ENCODE peak calls at places on chromosomes 6 and 20, in five cellular contexts. G is breast epithelium, O is thoracic aorta, F is lower lobe of right lung, K is psoas muscle. D is an unnamed sample.

GRCh38 chr20:8116067-8116811 is 15.8 kb upstream of the PLCB1 start:
- DNase-seq in G (no peak), O (no peak), F (no peak), K (no peak), D (no peak)

GRCh38 chr6:114287461-114287860 is 55.4 kb downstream of the HS3ST5 start:
- DNase-seq in K (no peak), O (no peak), G (no peak), F (no peak), D (no peak)

GRCh38 chr6:65123516-65123915 is 583.5 kb downstream of the EYS start:
- DNase-seq in G (no peak), F (no peak), O (no peak), K (no peak), D (no peak)

GRCh38 chr6:33738879-33739278 is 7.8 kb downstream of the IP6K3 start:
- DNase-seq in K (no peak), O (no peak), F (no peak), G (no peak), D (no peak)

GRCh38 chr6:154721460-154721859 is 11.8 kb upstream of the SCAF8 start:
- DNase-seq in O (no peak), K (no peak), G (no peak), F (no peak), D (no peak)

GRCh38 chr6:136343275-136343674 is 53.6 kb upstream of the BCLAF1 start:
- DNase-seq in G (no peak), K (no peak), F (no peak), O (no peak), D (no peak)

GRCh38 chr6:149558029-149558428 is 8.1 kb upstream of the GINM1 start:
- DNase-seq in O (no peak), K (no peak), G (no peak), F (no peak), D (no peak)

GRCh38 chr6:143536461-143536865 is 24.9 kb upstream of the FUCA2 start:
- DNase-seq in G (peak; percentile 53), F (peak; percentile 71), O (no peak), K (peak; percentile 28), D (peak; percentile 40)

GRCh38 chr6:39339557-39340555 is 17.4 kb upstream of the KCNK16 start:
- DNase-seq in O (no peak), F (peak; percentile 67), G (no peak), K (no peak), D (peak; percentile 70)

GRCh38 chr20:8807480-8808179 is 261.3 kb upstream of the PLCB4 start:
- DNase-seq in G (no peak), O (no peak), F (no peak), K (no peak), D (no peak)

GRCh38 chr6:36590237-36590636 is 3.9 kb upstream of the SRSF3 start:
- DNase-seq in O (no peak), F (no peak), G (no peak), K (no peak), D (peak; percentile 52)

GRCh38 chr6:154783229-154783628 is 50.0 kb downstream of the SCAF8 start:
- DNase-seq in G (no peak), K (no peak), O (no peak), F (no peak), D (no peak)

GRCh38 chr6:138461647-138462046 is 37.6 kb downstream of the NHSL1 start:
- DNase-seq in G (no peak), O (no peak), F (no peak), K (no peak), D (no peak)

GRCh38 chr20:48970681-48971370 is 49.3 kb downstream of the ARFGEF2 start:
- DNase-seq in O (no peak), K (no peak), F (no peak), G (no peak), D (no peak)

GRCh38 chr6:143427109-143427817 is 23.2 kb downstream of the ADAT2 start:
- DNase-seq in O (no peak), G (peak; percentile 63), K (peak; percentile 55), F (peak; percentile 77), D (peak; percentile 75)

GRCh38 chr20:57693002-57693582 is 16.7 kb downstream of the PMEPA1 start:
- DNase-seq in O (no peak), F (peak; percentile 68), K (no peak), G (peak; percentile 77), D (no peak)

GRCh38 chr6:41682966-41683459 is 44.7 kb downstream of the MDFI start:
- DNase-seq in F (no peak), G (no peak), K (no peak), O (no peak), D (no peak)
- H3K4me3 ChIP-seq in F (peak overlapping the region; percentile 58), G (peak overlapping the region; percentile 40), K (peak overlapping the region; percentile 62), O (peak overlapping the region; percentile 71), D (peak overlapping the region; percentile 71)

GRCh38 chr20:11271319-11271718 is 597.5 kb upstream of the JAG1 start:
- DNase-seq in K (no peak), F (no peak), O (no peak), G (no peak), D (peak; percentile 79)
- TF ChIP-seq CTCF in K (no peak), F (no peak), O (no peak), G (no peak), D (peak; percentile 43)

DNA sequence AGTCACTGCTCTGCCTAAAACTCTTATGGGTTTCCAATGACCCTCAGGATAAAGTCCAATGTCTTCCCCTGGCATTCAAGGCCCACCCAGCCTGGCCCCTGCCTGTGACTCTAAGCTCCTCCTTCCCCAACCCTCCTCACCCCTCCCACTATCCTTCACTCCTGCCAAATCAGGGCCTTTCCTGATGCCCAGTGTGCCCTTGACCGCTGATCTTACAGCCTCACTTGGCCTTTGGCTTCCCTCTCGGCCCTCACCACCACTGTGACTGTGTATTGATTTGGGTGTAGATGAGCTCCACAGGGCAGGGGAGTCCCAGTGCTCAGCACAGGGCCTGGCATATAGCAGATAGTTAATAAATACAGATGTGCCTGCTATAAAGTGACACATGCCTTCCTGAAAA is 115.7 kb downstream of the TOX2 start:
- DNase-seq in F (no peak), K (no peak), G (no peak), O (no peak), D (no peak)
- H3K9me3 ChIP-seq in F (no peaks in the 10 kb centered on the region), K (no peaks in the 10 kb centered on the region), G (no peaks in the 10 kb centered on the region), O (no peaks in the 10 kb centered on the region), D (no peaks in the 10 kb centered on the region)

DNA sequence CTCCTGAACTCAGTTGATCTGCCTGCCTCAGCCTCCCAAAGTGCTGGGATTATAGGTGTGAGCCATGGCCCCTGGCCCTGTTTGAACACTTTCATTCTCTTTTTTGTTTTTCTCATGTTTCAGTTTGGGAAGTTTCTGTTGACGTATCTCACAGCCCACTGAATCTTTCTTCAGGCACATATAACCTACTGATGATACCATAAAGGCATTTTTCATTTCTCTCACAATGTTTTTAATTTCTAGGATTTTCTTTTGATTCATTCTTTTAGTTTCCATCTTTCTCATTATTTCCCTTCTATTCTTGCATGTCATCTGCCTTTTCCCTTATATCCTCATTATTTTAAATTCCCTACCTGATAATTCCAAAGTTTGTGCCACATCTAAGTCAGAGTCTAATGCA is 58.5 kb upstream of the EZR start:
- DNase-seq in G (no peak), O (no peak), K (no peak), F (no peak), D (no peak)
- H3K4me3 ChIP-seq in G (no peak overlapping the region), O (no peak overlapping the region), K (no peak overlapping the region), F (no peak overlapping the region), D (no peak overlapping the region)

GRCh38 chr6:134823635-134824034 is 126.3 kb downstream of the ALDH8A1 start:
- DNase-seq in G (no peak), K (no peak), O (no peak), F (no peak), D (no peak)

GRCh38 chr6:134830945-134831344 is 119.0 kb downstream of the ALDH8A1 start:
- DNase-seq in O (no peak), G (no peak), F (no peak), K (no peak), D (no peak)

GRCh38 chr6:134828641-134829040 is 121.3 kb downstream of the ALDH8A1 start:
- DNase-seq in F (no peak), K (no peak), G (no peak), O (no peak), D (no peak)

GRCh38 chr6:134830194-134830593 is 119.7 kb downstream of the ALDH8A1 start:
- DNase-seq in O (no peak), F (no peak), K (no peak), G (no peak), D (no peak)

DNA sequence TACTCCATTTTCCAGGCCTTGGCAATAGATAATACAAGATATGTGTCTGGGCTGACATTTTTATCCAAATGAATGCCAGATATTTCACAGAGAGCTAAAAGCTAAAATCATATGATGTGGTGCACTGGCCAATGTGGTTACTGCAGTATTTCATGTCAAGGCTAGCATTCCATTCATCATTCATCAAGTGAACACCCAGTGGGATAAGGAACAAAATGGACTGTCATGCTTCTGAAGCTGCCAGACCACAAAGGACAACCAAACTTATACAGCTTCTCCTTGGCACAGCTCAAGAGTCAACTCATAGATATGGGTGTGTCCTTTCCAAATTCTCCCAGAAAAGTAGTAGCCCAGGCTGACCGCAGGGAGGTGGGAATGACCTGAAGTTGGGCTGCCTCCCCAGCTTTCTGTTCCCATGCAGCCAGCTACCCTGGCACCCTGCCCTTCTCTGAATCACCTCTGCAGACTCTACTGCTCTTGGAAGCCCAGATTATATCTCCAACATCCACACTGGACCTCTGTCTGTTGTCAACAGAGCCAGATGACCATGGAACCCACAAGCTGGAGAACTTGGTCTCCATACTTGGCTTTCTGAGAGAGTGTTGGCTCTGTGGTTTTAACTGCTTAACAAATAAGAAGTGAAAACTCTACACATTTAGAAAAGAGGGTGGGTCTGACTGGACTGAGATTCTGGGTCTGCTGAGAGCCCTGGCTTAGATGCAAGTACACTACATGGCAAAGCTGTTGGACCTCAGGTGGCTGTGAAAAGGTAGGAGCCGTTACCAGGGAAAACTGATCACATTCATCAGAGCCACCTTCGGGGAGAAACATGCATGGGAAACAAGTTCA is 122.8 kb downstream of the ALDH8A1 start:
- DNase-seq in G (peak; percentile 62), O (peak; percentile 81), K (peak; percentile 92), F (no peak), D (no peak)
- TF ChIP-seq CTCF in G (peak; percentile 26), O (peak; percentile 38), K (peak; percentile 11), F (no peak), D (no peak)

GRCh38 chr20:21315138-21315537 is 12.0 kb downstream of the XRN2 start:
- DNase-seq in K (no peak), O (no peak), G (no peak), F (no peak), D (no peak)
- H3K9me3 ChIP-seq in K (no peaks in the 10 kb centered on the region), O (peaks cover 3% of the 10 kb centered on the region), G (no peaks in the 10 kb centered on the region), F (peaks cover 6% of the 10 kb centered on the region), D (no peaks in the 10 kb centered on the region)

DNA sequence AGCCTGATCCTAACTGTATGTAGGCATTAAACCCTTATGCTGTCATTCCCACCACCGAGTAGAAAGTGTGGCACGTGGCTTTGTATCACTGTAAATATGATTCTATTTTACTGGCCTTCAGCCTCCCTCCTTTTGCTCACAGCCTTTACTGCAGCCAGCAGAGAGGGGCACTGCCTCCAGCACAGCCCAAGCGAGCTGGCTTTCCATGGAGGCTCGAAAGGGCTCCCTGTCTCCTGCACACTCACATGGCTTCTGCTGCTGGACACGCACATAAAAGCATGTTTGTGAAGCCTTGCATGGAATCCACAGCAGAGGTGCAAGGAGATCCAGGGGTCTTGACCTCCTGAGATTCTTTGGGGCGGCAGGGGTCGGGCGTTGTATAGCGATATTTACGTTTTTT is 51.3 kb downstream of the RNASET2 start:
- DNase-seq in K (no peak), G (no peak), F (no peak), O (no peak), D (no peak)
- H3K4me3 ChIP-seq in K (no peak overlapping the region), G (no peak overlapping the region), F (no peak overlapping the region), O (no peak overlapping the region), D (no peak overlapping the region)